ENCODE peak calls at places on chromosomes 1 and 21, in four cellular contexts. M is HepG2, H is K562, N is H1. T is an unnamed sample.

GRCh38 chr1:82321794-82322193 is 521.1 kb downstream of the ADGRL2 start:
- DNase-seq in M (no peak), H (no peak), N (no peak), T (no peak)

GRCh38 chr1:3921786-3922185 is 21.7 kb upstream of the C1orf174 start:
- DNase-seq in M (no peak), H (no peak), N (no peak), T (no peak)

GRCh38 chr1:156244712-156245111 is 2.7 kb downstream of the BGLAP start:
- DNase-seq in M (no peak), H (no peak), N (no peak), T (no peak)

GRCh38 chr1:72481420-72481819 is 199.1 kb upstream of the NEGR1 start:
- DNase-seq in M (no peak), H (no peak), N (no peak), T (no peak)

GRCh38 chr1:117174851-117175250 is 35.9 kb downstream of the VTCN1 start:
- DNase-seq in M (no peak), H (no peak), N (no peak), T (no peak)

GRCh38 chr1:205438213-205439158 is 16.6 kb upstream of the LEMD1 start:
- DNase-seq in M (peak), H (peak), N (peak), T (peak)

GRCh38 chr1:76238094-76238551 is 163.6 kb downstream of the ST6GALNAC3 start:
- DNase-seq in M (no peak), H (no peak), N (no peak), T (no peak)

GRCh38 chr1:62337785-62338631 is 18.8 kb upstream of the KANK4 start:
- DNase-seq in M (peak), H (peak), N (peak), T (no peak)

GRCh38 chr1:218878369-218878768 is 295.3 kb upstream of the LYPLAL1 start:
- DNase-seq in M (no peak), H (no peak), N (no peak), T (peak)

GRCh38 chr1:226162898-226163297 is 23.6 kb downstream of the ACBD3 start:
- DNase-seq in M (no peak), H (no peak), N (no peak), T (no peak)

GRCh38 chr1:197787056-197787455 is 11.8 kb upstream of the DENND1B start:
- DNase-seq in M (no peak), H (no peak), N (no peak), T (no peak)

GRCh38 chr1:211355873-211356272 is 29.2 kb downstream of the TRAF5 start:
- DNase-seq in M (peak), H (no peak), N (no peak), T (no peak)

GRCh38 chr1:223175032-223175431 is 32.0 kb upstream of the TLR5 start:
- DNase-seq in M (no peak), H (peak), N (no peak), T (peak)

GRCh38 chr1:113937146-113937545 is 8.0 kb downstream of the HIPK1 start:
- DNase-seq in M (no peak), H (no peak), N (no peak), T (no peak)

GRCh38 chr1:17561561-17561985 is 22.1 kb downstream of the ARHGEF10L start:
- DNase-seq in M (no peak), H (no peak), N (no peak), T (no peak)

GRCh38 chr1:199489594-199489993 is 537.9 kb upstream of the NR5A2 start:
- DNase-seq in M (no peak), H (no peak), N (no peak), T (no peak)

GRCh38 chr1:199495432-199495831 is 532.1 kb upstream of the NR5A2 start:
- DNase-seq in M (no peak), H (no peak), N (no peak), T (no peak)

DNA sequence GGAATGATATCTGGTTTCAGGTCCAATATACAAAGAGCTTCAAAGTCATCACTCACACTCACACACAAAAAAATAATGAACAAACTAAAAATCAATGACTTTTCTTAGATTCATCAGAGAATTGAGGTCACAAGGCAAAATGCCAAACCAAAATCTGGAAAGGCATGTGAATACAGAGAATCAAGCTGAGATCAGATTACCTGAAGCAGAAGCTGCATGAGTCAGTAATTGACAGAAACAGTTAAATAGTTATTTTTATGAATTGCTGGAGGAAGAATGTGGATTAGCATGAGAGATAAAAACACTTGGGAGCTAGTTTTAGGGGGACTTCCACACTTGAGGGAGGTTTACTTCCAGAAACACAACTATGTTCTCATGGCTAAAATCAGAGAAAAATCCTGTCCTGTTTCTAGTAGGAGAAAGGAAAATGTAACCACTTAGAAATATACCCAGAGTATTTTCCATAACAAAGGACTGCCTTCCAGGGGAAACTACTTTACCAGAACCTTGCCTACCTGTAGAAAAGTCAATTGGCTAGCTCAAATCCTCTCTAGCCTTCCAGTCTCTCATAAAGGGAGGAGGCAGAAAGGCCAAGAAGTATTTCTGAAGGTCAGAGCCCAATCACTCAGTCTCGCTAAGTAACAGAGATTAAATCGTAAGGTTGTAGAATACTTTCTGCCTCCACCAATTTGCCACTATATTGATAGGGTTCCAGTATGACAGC is 536.5 kb upstream of the NR5A2 start:
- DNase-seq in M (no peak), H (no peak), N (no peak), T (no peak)
- TF ChIP-seq MAFK in M (no peak), H (no peak), N (no peak), T (no peak)

GRCh38 chr1:183732251-183732650 is 72.7 kb upstream of the RGL1 start:
- DNase-seq in M (no peak), H (no peak), N (no peak), T (no peak)
- TF ChIP-seq HDAC2 in M (no peak), H (no peak), N (no peak), T (no peak)

DNA sequence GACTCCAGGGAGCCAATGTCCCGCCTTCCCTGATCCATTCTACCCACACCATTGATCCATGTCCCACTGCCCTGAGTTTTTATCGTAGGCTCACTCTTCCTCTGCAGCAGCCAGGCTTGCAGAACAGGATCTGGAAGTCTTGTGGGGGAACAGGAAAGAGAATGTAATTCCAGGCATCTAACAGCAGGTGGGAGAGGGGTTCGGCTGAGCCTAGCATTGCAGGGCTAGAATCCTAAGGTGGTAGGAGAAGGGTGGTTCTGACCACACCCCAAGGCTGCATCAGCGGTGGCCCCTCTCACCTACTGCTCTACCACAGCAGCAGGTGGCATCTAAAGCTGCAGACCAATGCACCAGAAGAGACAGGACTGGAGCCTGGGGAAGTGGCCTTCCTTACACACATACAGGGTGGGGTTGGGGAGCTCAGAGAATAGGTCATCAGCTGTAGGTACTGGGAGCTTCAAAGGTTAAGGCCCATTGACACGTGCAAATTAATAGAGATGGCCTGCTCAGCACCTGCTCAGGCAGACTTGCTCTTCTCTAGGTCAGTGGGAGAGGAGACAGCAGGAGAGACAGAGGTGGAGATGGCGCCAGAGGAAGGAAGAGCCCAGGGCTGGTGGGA is 20.5 kb downstream of the KNCN start:
- DNase-seq in M (no peak), H (no peak), N (no peak), T (no peak)
- TF ChIP-seq CTCF in M (peak), H (peak), N (peak), T (no peak)

DNA sequence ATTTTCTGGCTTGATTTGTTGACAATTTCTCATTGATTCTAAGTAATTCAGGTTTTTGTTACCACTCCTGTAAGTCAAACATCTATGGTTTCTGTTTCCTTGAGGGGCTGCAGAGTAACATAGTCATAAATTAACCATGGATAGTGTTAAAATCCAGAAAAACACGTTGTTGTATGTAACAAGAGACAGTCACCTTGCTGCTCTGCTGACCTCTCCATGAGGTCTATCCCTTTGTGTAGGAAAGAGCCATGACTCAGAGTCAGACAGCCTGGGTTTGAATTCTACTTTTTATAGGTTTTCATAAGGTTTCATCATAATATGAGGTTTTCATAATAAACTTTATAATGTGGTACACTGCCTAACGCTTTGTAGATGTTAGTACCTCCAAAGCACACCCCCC is 27.6 kb upstream of the NBL1 start:
- DNase-seq in M (no peak), H (no peak), N (no peak), T (no peak)
- TF ChIP-seq MAFK in M (no peak), H (no peak), N (no peak), T (no peak)

DNA sequence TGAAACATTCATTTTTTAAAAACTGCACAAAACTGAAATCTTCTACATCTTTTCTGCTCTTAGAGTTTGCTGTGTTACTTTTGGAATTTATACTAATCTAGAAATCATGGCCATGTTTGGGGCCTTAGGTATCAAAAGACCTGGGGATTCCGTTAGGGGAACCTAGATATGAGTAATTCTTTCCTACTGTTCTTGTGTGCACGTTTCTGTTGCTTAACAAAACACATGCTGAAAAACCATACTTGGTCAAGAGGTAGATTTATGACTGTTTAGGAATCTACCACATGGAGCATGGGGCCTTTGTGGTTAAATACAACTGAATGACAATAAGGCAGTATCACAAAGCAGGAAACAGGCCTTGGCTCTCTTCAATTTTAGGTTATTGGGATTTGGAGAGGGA is 291.9 kb upstream of the USP25 start:
- DNase-seq in M (no peak), H (no peak), N (no peak), T (no peak)
- TF ChIP-seq HDAC2 in M (no peak), H (no peak), N (no peak), T (no peak)

DNA sequence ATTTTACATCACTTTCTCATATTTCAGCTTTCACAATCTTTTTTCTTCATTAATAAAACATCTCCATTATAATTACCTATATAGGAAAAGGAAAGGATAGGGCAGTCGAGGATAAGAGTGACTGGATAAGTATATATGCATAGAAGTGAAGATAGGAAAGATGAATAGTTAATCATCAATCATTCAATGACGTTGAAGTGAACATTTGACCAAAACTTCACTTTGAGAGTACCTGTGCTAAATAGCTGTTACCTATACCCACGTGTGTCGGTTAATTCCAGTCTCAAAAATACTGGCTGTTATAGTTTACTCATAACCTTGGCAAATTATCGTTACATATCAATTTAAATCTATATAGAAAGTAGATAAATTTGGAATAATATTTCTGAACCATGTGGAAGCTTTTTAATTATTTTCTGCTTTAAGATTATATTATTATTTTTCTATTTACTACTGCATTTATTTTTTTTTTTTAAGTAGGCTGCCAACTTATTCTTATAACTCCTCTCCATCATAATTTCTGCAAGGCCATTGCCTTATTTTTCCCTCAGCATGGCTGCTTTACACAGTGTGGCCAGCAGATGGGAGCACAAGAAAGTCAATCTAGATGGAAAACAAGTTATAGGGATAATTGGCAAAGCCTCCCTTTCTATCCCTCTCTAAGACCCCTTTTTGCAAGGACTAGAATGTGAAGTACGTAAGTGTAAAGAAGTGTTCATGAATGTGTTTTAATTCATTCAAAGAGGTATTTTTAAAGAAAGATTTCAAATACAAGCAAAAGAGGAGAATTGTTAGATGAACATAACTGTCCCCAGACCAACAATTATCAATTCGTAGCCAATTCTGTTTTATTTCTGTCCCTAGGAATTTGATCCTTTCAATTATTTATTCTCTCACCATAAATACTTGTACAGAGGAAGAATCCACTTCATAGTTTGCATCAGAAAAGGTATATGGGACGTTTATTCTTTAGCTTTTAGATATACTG is 290.4 kb downstream of the KCNT2 start:
- DNase-seq in M (peak), H (peak), N (no peak), T (peak)
- TF ChIP-seq CTCF in M (peak), H (peak), N (peak), T (peak)

T was measured in A549.